ENCODE peak calls at places on chromosomes 6 and 20, in eight cellular contexts. One of them, this sample, is unnamed.

GRCh38 chr20:53865905-53866786 is 204.2 kb downstream of the BCAS1 start:
- DNase-seq in right atrium auricular region: no peak
- DNase-seq in fibroblast of lung: peak; percentile 60
- DNase-seq in astrocyte of the spinal cord: peak; percentile 65
- DNase-seq in WTC11: peak; percentile 26
- DNase-seq in HCT116: no peak
- DNase-seq in CD8-positive, alpha-beta T cell: no peak
- DNase-seq in ovary: no peak
- DNase-seq in this sample: no peak

GRCh38 chr6:106134906-106135634 is 48.9 kb downstream of the PRDM1 start:
- DNase-seq in right atrium auricular region: no peak
- DNase-seq in fibroblast of lung: peak; percentile 46
- DNase-seq in astrocyte of the spinal cord: peak; percentile 32
- DNase-seq in WTC11: no peak
- DNase-seq in HCT116: peak; percentile 56
- DNase-seq in CD8-positive, alpha-beta T cell: no peak
- DNase-seq in ovary: no peak
- DNase-seq in this sample: no peak

GRCh38 chr6:68975064-68975463 is 340.0 kb downstream of the ADGRB3 start:
- DNase-seq in right atrium auricular region: no peak
- DNase-seq in fibroblast of lung: peak; percentile 22
- DNase-seq in astrocyte of the spinal cord: peak; percentile 5
- DNase-seq in WTC11: peak; percentile 19
- DNase-seq in HCT116: no peak
- DNase-seq in CD8-positive, alpha-beta T cell: no peak
- DNase-seq in ovary: no peak
- DNase-seq in this sample: no peak

GRCh38 chr6:3159805-3160781 is 2.7 kb upstream of the TUBB2A start:
- DNase-seq in right atrium auricular region: no peak
- DNase-seq in fibroblast of lung: no peak
- DNase-seq in astrocyte of the spinal cord: peak; percentile 51
- DNase-seq in WTC11: no peak
- DNase-seq in HCT116: peak; percentile 33
- DNase-seq in CD8-positive, alpha-beta T cell: peak; percentile 62
- DNase-seq in ovary: no peak
- DNase-seq in this sample: no peak

GRCh38 chr6:43575105-43575771 is 600 bp downstream of the XPO5 start:
- DNase-seq in right atrium auricular region: no peak
- DNase-seq in fibroblast of lung: peak; percentile 12
- DNase-seq in astrocyte of the spinal cord: peak; percentile 28
- DNase-seq in WTC11: peak; percentile 40
- DNase-seq in HCT116: no peak
- DNase-seq in CD8-positive, alpha-beta T cell: no peak
- DNase-seq in ovary: peak; percentile 23
- DNase-seq in this sample: no peak

GRCh38 chr6:31702421-31702818 is 704 bp downstream of the ABHD16A start:
- DNase-seq in right atrium auricular region: no peak
- DNase-seq in fibroblast of lung: no peak
- DNase-seq in astrocyte of the spinal cord: no peak
- DNase-seq in WTC11: no peak
- DNase-seq in HCT116: no peak
- DNase-seq in CD8-positive, alpha-beta T cell: no peak
- DNase-seq in ovary: no peak
- DNase-seq in this sample: no peak

GRCh38 chr20:37179671-37180524 is 550 bp upstream of the MROH8 start:
- DNase-seq in right atrium auricular region: no peak
- DNase-seq in fibroblast of lung: peak; percentile 34
- DNase-seq in astrocyte of the spinal cord: peak; percentile 56
- DNase-seq in WTC11: no peak
- DNase-seq in HCT116: no peak
- DNase-seq in CD8-positive, alpha-beta T cell: no peak
- DNase-seq in ovary: no peak
- DNase-seq in this sample: no peak

GRCh38 chr20:58202039-58202438 is 26.4 kb downstream of the ANKRD60 start:
- DNase-seq in right atrium auricular region: no peak
- DNase-seq in fibroblast of lung: no peak
- DNase-seq in astrocyte of the spinal cord: no peak
- DNase-seq in WTC11: no peak
- DNase-seq in HCT116: no peak
- DNase-seq in CD8-positive, alpha-beta T cell: no peak
- DNase-seq in ovary: no peak
- DNase-seq in this sample: no peak

GRCh38 chr20:45266977-45267376 is 12.6 kb upstream of the SLPI start:
- DNase-seq in right atrium auricular region: no peak
- DNase-seq in fibroblast of lung: no peak
- DNase-seq in astrocyte of the spinal cord: no peak
- DNase-seq in WTC11: no peak
- DNase-seq in HCT116: no peak
- DNase-seq in CD8-positive, alpha-beta T cell: no peak
- DNase-seq in ovary: no peak
- DNase-seq in this sample: no peak

GRCh38 chr20:63968928-63969760 is 586 bp downstream of the ZNF512B start:
- DNase-seq in right atrium auricular region: peak; percentile 58
- DNase-seq in fibroblast of lung: no peak
- DNase-seq in astrocyte of the spinal cord: no peak
- DNase-seq in WTC11: no peak
- DNase-seq in HCT116: no peak
- DNase-seq in CD8-positive, alpha-beta T cell: no peak
- DNase-seq in ovary: peak; percentile 64
- DNase-seq in this sample: no peak

GRCh38 chr6:54188832-54189231 is 77.6 kb downstream of the MLIP start:
- DNase-seq in right atrium auricular region: no peak
- DNase-seq in fibroblast of lung: no peak
- DNase-seq in astrocyte of the spinal cord: no peak
- DNase-seq in WTC11: no peak
- DNase-seq in HCT116: no peak
- DNase-seq in CD8-positive, alpha-beta T cell: no peak
- DNase-seq in ovary: no peak
- DNase-seq in this sample: no peak

GRCh38 chr6:42870145-42870936 is 9.1 kb upstream of the RPL7L1 start:
- DNase-seq in right atrium auricular region: no peak
- DNase-seq in fibroblast of lung: no peak
- DNase-seq in astrocyte of the spinal cord: no peak
- DNase-seq in WTC11: no peak
- DNase-seq in HCT116: no peak
- DNase-seq in CD8-positive, alpha-beta T cell: no peak
- DNase-seq in ovary: no peak
- DNase-seq in this sample: no peak

GRCh38 chr6:19805146-19805515 is 32.0 kb upstream of the ID4 start:
- DNase-seq in right atrium auricular region: no peak
- DNase-seq in fibroblast of lung: peak; percentile 16
- DNase-seq in astrocyte of the spinal cord: peak; percentile 46
- DNase-seq in WTC11: no peak
- DNase-seq in HCT116: peak; percentile 6
- DNase-seq in CD8-positive, alpha-beta T cell: no peak
- DNase-seq in ovary: no peak
- DNase-seq in this sample: no peak
- TF ChIP-seq CTCF in right atrium auricular region: no peak
- TF ChIP-seq CTCF in fibroblast of lung: no peak
- TF ChIP-seq CTCF in astrocyte of the spinal cord: no peak
- TF ChIP-seq CTCF in WTC11: no peak
- TF ChIP-seq CTCF in HCT116: no peak
- TF ChIP-seq CTCF in CD8-positive, alpha-beta T cell: no peak
- TF ChIP-seq CTCF in ovary: no peak
- TF ChIP-seq CTCF in this sample: no peak

GRCh38 chr20:9503530-9504251 is 10.7 kb upstream of the LAMP5 start:
- DNase-seq in right atrium auricular region: no peak
- DNase-seq in fibroblast of lung: peak; percentile 63
- DNase-seq in astrocyte of the spinal cord: peak; percentile 84
- DNase-seq in WTC11: peak; percentile 44
- DNase-seq in HCT116: no peak
- DNase-seq in CD8-positive, alpha-beta T cell: no peak
- DNase-seq in ovary: no peak
- DNase-seq in this sample: no peak
- TF ChIP-seq CTCF in right atrium auricular region: no peak
- TF ChIP-seq CTCF in fibroblast of lung: peak; percentile 19
- TF ChIP-seq CTCF in astrocyte of the spinal cord: peak; percentile 23
- TF ChIP-seq CTCF in WTC11: no peak
- TF ChIP-seq CTCF in HCT116: no peak
- TF ChIP-seq CTCF in CD8-positive, alpha-beta T cell: no peak
- TF ChIP-seq CTCF in ovary: no peak
- TF ChIP-seq CTCF in this sample: peak; percentile 27

GRCh38 chr6:85450578-85450884 is 648 bp downstream of the NT5E start:
- DNase-seq in right atrium auricular region: no peak
- DNase-seq in fibroblast of lung: peak; percentile 57
- DNase-seq in astrocyte of the spinal cord: no peak
- DNase-seq in WTC11: no peak
- DNase-seq in HCT116: no peak
- DNase-seq in CD8-positive, alpha-beta T cell: no peak
- DNase-seq in ovary: no peak
- DNase-seq in this sample: no peak
- TF ChIP-seq CTCF in right atrium auricular region: no peak
- TF ChIP-seq CTCF in fibroblast of lung: peak; percentile 0
- TF ChIP-seq CTCF in astrocyte of the spinal cord: no peak
- TF ChIP-seq CTCF in WTC11: no peak
- TF ChIP-seq CTCF in HCT116: no peak
- TF ChIP-seq CTCF in CD8-positive, alpha-beta T cell: no peak
- TF ChIP-seq CTCF in ovary: no peak
- TF ChIP-seq CTCF in this sample: peak; percentile 14

DNA sequence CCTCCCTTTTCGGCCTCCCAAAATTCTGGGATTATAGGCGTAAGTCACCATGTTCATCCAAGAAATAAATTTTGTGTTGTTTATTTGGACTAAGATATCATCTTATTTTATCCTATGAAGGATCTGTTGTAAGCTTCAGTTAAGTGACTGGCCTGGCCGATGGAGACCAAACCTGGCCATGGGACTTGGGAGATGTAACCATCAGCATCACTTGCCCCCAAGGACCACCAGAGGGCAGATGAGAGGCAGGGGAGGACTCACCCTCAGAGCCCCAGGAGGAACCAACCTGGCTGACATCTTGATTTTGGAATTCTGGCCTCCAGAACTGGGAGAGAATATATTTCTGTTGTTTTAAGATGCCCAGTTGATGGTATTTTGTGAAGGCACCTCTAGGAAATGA is 266.7 kb downstream of the CDH26 start:
- DNase-seq in right atrium auricular region: peak; percentile 42
- DNase-seq in fibroblast of lung: peak; percentile 11
- DNase-seq in astrocyte of the spinal cord: no peak
- DNase-seq in WTC11: peak; percentile 55
- DNase-seq in HCT116: no peak
- DNase-seq in CD8-positive, alpha-beta T cell: no peak
- DNase-seq in ovary: no peak
- DNase-seq in this sample: no peak
- TF ChIP-seq CTCF in right atrium auricular region: no peak
- TF ChIP-seq CTCF in fibroblast of lung: peak; percentile 57
- TF ChIP-seq CTCF in astrocyte of the spinal cord: peak; percentile 65
- TF ChIP-seq CTCF in WTC11: peak; percentile 30
- TF ChIP-seq CTCF in HCT116: no peak
- TF ChIP-seq CTCF in CD8-positive, alpha-beta T cell: no peak
- TF ChIP-seq CTCF in ovary: no peak
- TF ChIP-seq CTCF in this sample: peak; percentile 31

GRCh38 chr6:125587624-125588023 is 161.8 kb upstream of the HEY2 start:
- DNase-seq in right atrium auricular region: no peak
- DNase-seq in fibroblast of lung: no peak
- DNase-seq in astrocyte of the spinal cord: no peak
- DNase-seq in WTC11: no peak
- DNase-seq in HCT116: no peak
- DNase-seq in CD8-positive, alpha-beta T cell: no peak
- DNase-seq in ovary: no peak
- DNase-seq in this sample: no peak

GRCh38 chr6:125585470-125585869 is 164.0 kb upstream of the HEY2 start:
- DNase-seq in right atrium auricular region: no peak
- DNase-seq in fibroblast of lung: no peak
- DNase-seq in astrocyte of the spinal cord: no peak
- DNase-seq in WTC11: no peak
- DNase-seq in HCT116: no peak
- DNase-seq in CD8-positive, alpha-beta T cell: no peak
- DNase-seq in ovary: no peak
- DNase-seq in this sample: no peak

GRCh38 chr6:125586605-125587004 is 162.8 kb upstream of the HEY2 start:
- DNase-seq in right atrium auricular region: no peak
- DNase-seq in fibroblast of lung: no peak
- DNase-seq in astrocyte of the spinal cord: no peak
- DNase-seq in WTC11: no peak
- DNase-seq in HCT116: no peak
- DNase-seq in CD8-positive, alpha-beta T cell: no peak
- DNase-seq in ovary: no peak
- DNase-seq in this sample: no peak

GRCh38 chr6:125586074-125586473 is 163.4 kb upstream of the HEY2 start:
- DNase-seq in right atrium auricular region: no peak
- DNase-seq in fibroblast of lung: no peak
- DNase-seq in astrocyte of the spinal cord: peak; percentile 66
- DNase-seq in WTC11: no peak
- DNase-seq in HCT116: no peak
- DNase-seq in CD8-positive, alpha-beta T cell: no peak
- DNase-seq in ovary: no peak
- DNase-seq in this sample: no peak

GRCh38 chr6:125584468-125584939 is 164.9 kb upstream of the HEY2 start:
- DNase-seq in right atrium auricular region: no peak
- DNase-seq in fibroblast of lung: peak; percentile 3
- DNase-seq in astrocyte of the spinal cord: peak; percentile 81
- DNase-seq in WTC11: peak; percentile 65
- DNase-seq in HCT116: no peak
- DNase-seq in CD8-positive, alpha-beta T cell: no peak
- DNase-seq in ovary: no peak
- DNase-seq in this sample: peak; percentile 90
- TF ChIP-seq CTCF in right atrium auricular region: no peak
- TF ChIP-seq CTCF in fibroblast of lung: no peak
- TF ChIP-seq CTCF in astrocyte of the spinal cord: no peak
- TF ChIP-seq CTCF in WTC11: no peak
- TF ChIP-seq CTCF in HCT116: no peak
- TF ChIP-seq CTCF in CD8-positive, alpha-beta T cell: no peak
- TF ChIP-seq CTCF in ovary: no peak
- TF ChIP-seq CTCF in this sample: peak; percentile 41

GRCh38 chr6:13769655-13770053 is 44.7 kb downstream of the MCUR1 start:
- DNase-seq in right atrium auricular region: no peak
- DNase-seq in fibroblast of lung: no peak
- DNase-seq in astrocyte of the spinal cord: no peak
- DNase-seq in WTC11: peak; percentile 65
- DNase-seq in HCT116: no peak
- DNase-seq in CD8-positive, alpha-beta T cell: no peak
- DNase-seq in ovary: no peak
- DNase-seq in this sample: no peak
- TF ChIP-seq CTCF in right atrium auricular region: no peak
- TF ChIP-seq CTCF in fibroblast of lung: peak; percentile 6
- TF ChIP-seq CTCF in astrocyte of the spinal cord: peak; percentile 23
- TF ChIP-seq CTCF in WTC11: peak; percentile 73
- TF ChIP-seq CTCF in HCT116: no peak
- TF ChIP-seq CTCF in CD8-positive, alpha-beta T cell: no peak
- TF ChIP-seq CTCF in ovary: no peak
- TF ChIP-seq CTCF in this sample: peak; percentile 31

DNA sequence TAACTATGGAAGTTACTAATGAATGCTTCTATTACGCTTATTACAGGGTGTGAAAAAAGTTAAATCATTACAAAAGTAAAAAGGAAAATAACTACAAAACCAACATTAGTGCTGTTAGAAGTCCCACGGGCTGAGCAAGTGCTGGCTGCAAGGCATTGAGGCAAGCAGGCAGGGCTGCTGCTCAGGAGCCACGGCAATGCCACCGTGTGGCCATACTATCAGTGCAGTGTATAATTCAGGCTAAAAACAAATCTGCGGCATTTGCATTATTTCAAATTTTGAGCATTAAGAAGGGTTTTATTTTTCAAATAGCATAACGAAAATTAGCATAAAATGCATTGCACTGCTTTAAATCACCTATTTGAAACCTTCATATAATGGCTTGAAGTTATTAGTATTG is 17.1 kb downstream of the IFNGR1 start:
- DNase-seq in right atrium auricular region: no peak
- DNase-seq in fibroblast of lung: no peak
- DNase-seq in astrocyte of the spinal cord: no peak
- DNase-seq in WTC11: no peak
- DNase-seq in HCT116: no peak
- DNase-seq in CD8-positive, alpha-beta T cell: no peak
- DNase-seq in ovary: no peak
- DNase-seq in this sample: no peak
- TF ChIP-seq CTCF in right atrium auricular region: peak; percentile 35
- TF ChIP-seq CTCF in fibroblast of lung: peak; percentile 27
- TF ChIP-seq CTCF in astrocyte of the spinal cord: no peak
- TF ChIP-seq CTCF in WTC11: no peak
- TF ChIP-seq CTCF in HCT116: no peak
- TF ChIP-seq CTCF in CD8-positive, alpha-beta T cell: no peak
- TF ChIP-seq CTCF in ovary: no peak
- TF ChIP-seq CTCF in this sample: peak; percentile 36

GRCh38 chr6:134691180-134691579 is 258.7 kb downstream of the ALDH8A1 start:
- DNase-seq in right atrium auricular region: no peak
- DNase-seq in fibroblast of lung: no peak
- DNase-seq in astrocyte of the spinal cord: no peak
- DNase-seq in WTC11: no peak
- DNase-seq in HCT116: no peak
- DNase-seq in CD8-positive, alpha-beta T cell: no peak
- DNase-seq in ovary: no peak
- DNase-seq in this sample: no peak
- TF ChIP-seq CTCF in right atrium auricular region: no peak
- TF ChIP-seq CTCF in fibroblast of lung: peak; percentile 3
- TF ChIP-seq CTCF in astrocyte of the spinal cord: no peak
- TF ChIP-seq CTCF in WTC11: no peak
- TF ChIP-seq CTCF in HCT116: no peak
- TF ChIP-seq CTCF in CD8-positive, alpha-beta T cell: no peak
- TF ChIP-seq CTCF in ovary: no peak
- TF ChIP-seq CTCF in this sample: no peak